ENCODE peak calls at places on chromosome 21, in five cellular contexts. H, B, W, E and Q are unnamed samples.

GRCh38 chr21:24023936-24024335 is 1583.3 kb downstream of the MRPL39 start:
- DNase-seq in H (no peak), B (no peak), W (no peak), E (no peak), Q (no peak)

GRCh38 chr21:20996421-20997307 is 1.5 kb upstream of the NCAM2 start:
- DNase-seq in H (no peak), B (no peak), W (no peak), E (no peak), Q (no peak)

GRCh38 chr21:31335957-31336738 is 7.9 kb downstream of the TIAM1 start:
- DNase-seq in H (no peak), B (peak), W (no peak), E (peak), Q (no peak)

GRCh38 chr21:16366207-16366606 is 636.4 kb downstream of the USP25 start:
- DNase-seq in H (no peak), B (no peak), W (no peak), E (no peak), Q (no peak)

GRCh38 chr21:16419188-16419874 is 689.5 kb downstream of the USP25 start:
- DNase-seq in H (peak), B (peak), W (peak), E (peak), Q (no peak)

GRCh38 chr21:36706482-36706852 is 7.6 kb downstream of the SIM2 start:
- DNase-seq in H (no peak), B (no peak), W (no peak), E (no peak), Q (no peak)

GRCh38 chr21:37874904-37875780 is 41.1 kb downstream of the KCNJ6 start:
- DNase-seq in H (no peak), B (no peak), W (no peak), E (no peak), Q (no peak)

GRCh38 chr21:38310619-38311018 is 53.8 kb downstream of the KCNJ15 start:
- DNase-seq in H (no peak), B (no peak), W (no peak), E (no peak), Q (no peak)

GRCh38 chr21:32256873-32257620 is 21.8 kb downstream of the MIS18A start:
- DNase-seq in H (peak), B (peak), W (peak), E (peak), Q (no peak)

GRCh38 chr21:38838598-38839369 is 33.1 kb downstream of the ETS2 start:
- DNase-seq in H (no peak), B (no peak), W (no peak), E (no peak), Q (no peak)

GRCh38 chr21:39137248-39138186 is 45.7 kb downstream of the PSMG1 start:
- DNase-seq in H (no peak), B (no peak), W (no peak), E (no peak), Q (no peak)

GRCh38 chr21:29423051-29423450 is 124.3 kb downstream of the BACH1 start:
- DNase-seq in H (no peak), B (no peak), W (no peak), E (no peak), Q (no peak)

GRCh38 chr21:38988211-38989096 is 182.7 kb downstream of the ETS2 start:
- DNase-seq in H (no peak), B (no peak), W (no peak), E (no peak), Q (no peak)

GRCh38 chr21:36377391-36377842 is 7.8 kb upstream of the CHAF1B start:
- DNase-seq in H (no peak), B (no peak), W (no peak), E (no peak), Q (no peak)

GRCh38 chr21:23968722-23969647 is 1638.3 kb downstream of the MRPL39 start:
- DNase-seq in H (no peak), B (peak), W (no peak), E (peak), Q (peak)

GRCh38 chr21:36966846-36967657 is 583 bp upstream of the HLCS start:
- DNase-seq in H (no peak), B (no peak), W (no peak), E (no peak), Q (no peak)

GRCh38 chr21:32332463-32332951 is 33.9 kb downstream of the MRAP start:
- DNase-seq in H (no peak), B (no peak), W (no peak), E (no peak), Q (no peak)

GRCh38 chr21:37582613-37583012 is 216.0 kb downstream of the DYRK1A start:
- DNase-seq in H (no peak), B (peak), W (no peak), E (peak), Q (no peak)

GRCh38 chr21:32261929-32262328 is 16.9 kb downstream of the MIS18A start:
- DNase-seq in H (no peak), B (no peak), W (no peak), E (no peak), Q (no peak)

GRCh38 chr21:31732891-31733520 is 1.1 kb upstream of the SCAF4 start:
- DNase-seq in H (no peak), B (no peak), W (no peak), E (no peak), Q (peak)

GRCh38 chr21:31201548-31201947 is 142.5 kb downstream of the TIAM1 start:
- DNase-seq in H (no peak), B (no peak), W (no peak), E (peak), Q (no peak)

GRCh38 chr21:31334648-31335121 is 9.4 kb downstream of the TIAM1 start:
- DNase-seq in H (no peak), B (no peak), W (no peak), E (no peak), Q (no peak)

GRCh38 chr21:37076087-37076486 is 3.0 kb downstream of the TTC3 start:
- DNase-seq in H (no peak), B (no peak), W (no peak), E (no peak), Q (no peak)

GRCh38 chr21:36429672-36430546 is 44.7 kb downstream of the CHAF1B start:
- DNase-seq in H (peak), B (peak), W (no peak), E (peak), Q (peak)

GRCh38 chr21:29453511-29453910 is 154.8 kb downstream of the BACH1 start:
- DNase-seq in H (no peak), B (no peak), W (no peak), E (no peak), Q (no peak)

GRCh38 chr21:37562920-37563640 is 196.5 kb downstream of the DYRK1A start:
- DNase-seq in H (no peak), B (no peak), W (peak), E (peak), Q (peak)

GRCh38 chr21:27134513-27134912 is 167.6 kb upstream of the ADAMTS5 start:
- DNase-seq in H (no peak), B (no peak), W (no peak), E (no peak), Q (no peak)

GRCh38 chr21:31732538-31732864 is 583 bp upstream of the SCAF4 start:
- DNase-seq in H (no peak), B (no peak), W (no peak), E (no peak), Q (no peak)

GRCh38 chr21:26849428-26850115 is 4.4 kb upstream of the ADAMTS1 start:
- DNase-seq in H (no peak), B (no peak), W (no peak), E (peak), Q (no peak)

GRCh38 chr21:36261459-36261858 is 58.5 kb upstream of the MORC3 start:
- DNase-seq in H (peak), B (no peak), W (no peak), E (no peak), Q (no peak)

GRCh38 chr21:33657124-33657842 is 15.0 kb downstream of the ITSN1 start:
- DNase-seq in H (no peak), B (no peak), W (no peak), E (no peak), Q (no peak)

GRCh38 chr21:16302851-16303282 is 573.1 kb downstream of the USP25 start:
- DNase-seq in H (peak), B (no peak), W (no peak), E (peak), Q (no peak)

GRCh38 chr21:39805983-39806382 is 61.0 kb downstream of the IGSF5 start:
- DNase-seq in H (no peak), B (no peak), W (no peak), E (no peak), Q (no peak)

GRCh38 chr21:37370152-37371040 is 3.8 kb downstream of the DYRK1A start:
- DNase-seq in H (no peak), B (no peak), W (no peak), E (no peak), Q (no peak)

GRCh38 chr21:17921579-17922530 is 102.7 kb upstream of the C21orf91 start:
- DNase-seq in H (no peak), B (peak), W (no peak), E (peak), Q (no peak)

DNA sequence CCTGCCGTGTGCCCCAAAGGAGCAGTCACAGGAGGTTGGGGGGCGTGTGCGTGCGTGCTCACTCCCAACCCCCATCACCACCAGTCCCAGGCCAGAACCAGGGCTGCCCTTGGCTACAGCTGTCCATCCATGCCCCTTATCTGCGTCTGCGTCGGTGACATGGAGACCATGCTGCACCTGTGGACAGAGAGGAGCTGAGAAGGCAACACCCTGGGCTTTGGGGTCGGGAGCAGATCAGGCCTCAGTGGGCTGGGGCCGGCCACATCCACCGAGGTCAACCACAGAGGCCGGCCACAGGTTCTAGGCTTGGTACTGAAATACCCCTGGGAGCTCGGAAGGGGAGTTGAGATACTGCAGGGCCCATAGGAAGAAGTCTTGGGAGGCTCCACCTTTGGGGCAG is 23.5 kb downstream of the COL6A1 start:
- DNase-seq in H (no peak), B (no peak), W (no peak), E (no peak), Q (no peak)
- H3K27ac ChIP-seq in H (no peak), B (peak), W (no peak), E (no peak), Q (no peak)

GRCh38 chr21:34815831-34816700 is 147.3 kb downstream of the CLIC6 start:
- DNase-seq in H (no peak), B (no peak), W (no peak), E (no peak), Q (no peak)
- H3K27ac ChIP-seq in H (no peak), B (peak), W (no peak), E (no peak), Q (no peak)

DNA sequence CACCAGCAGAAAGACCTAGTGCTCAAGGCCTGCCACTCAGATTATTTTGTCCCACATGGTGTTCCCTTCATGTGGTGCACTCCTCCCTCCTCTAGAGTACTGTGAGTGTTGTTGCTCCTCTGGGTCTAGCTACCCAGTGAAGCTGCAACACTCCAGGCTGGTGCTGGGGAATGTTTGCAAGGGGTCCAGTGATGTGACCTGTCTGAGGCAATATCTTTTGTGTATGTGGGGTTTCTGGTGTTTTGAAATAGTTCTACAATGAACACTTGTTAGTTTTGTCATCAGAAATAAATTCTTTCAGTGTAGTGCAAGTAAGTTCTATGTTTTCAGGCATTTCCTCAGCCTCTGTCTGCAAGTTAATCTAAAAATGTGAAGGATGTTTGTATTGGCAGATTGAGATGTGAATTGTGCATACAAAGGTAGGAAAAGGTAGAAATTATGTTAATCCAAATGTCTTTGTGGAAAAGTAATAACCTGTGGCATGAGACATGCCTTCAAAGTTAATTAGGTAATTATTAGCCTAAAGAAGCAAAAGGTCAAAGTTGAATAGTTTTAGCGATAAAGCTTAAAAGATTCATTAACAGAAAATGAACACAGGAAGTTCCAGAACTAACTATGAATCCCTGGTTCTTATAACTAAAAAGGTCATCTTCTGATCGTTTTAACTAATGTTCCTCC is 616.8 kb downstream of the LTN1 start:
- DNase-seq in H (no peak), B (peak), W (no peak), E (no peak), Q (no peak)
- H3K27ac ChIP-seq in H (no peak), B (peak), W (no peak), E (no peak), Q (no peak)

DNA sequence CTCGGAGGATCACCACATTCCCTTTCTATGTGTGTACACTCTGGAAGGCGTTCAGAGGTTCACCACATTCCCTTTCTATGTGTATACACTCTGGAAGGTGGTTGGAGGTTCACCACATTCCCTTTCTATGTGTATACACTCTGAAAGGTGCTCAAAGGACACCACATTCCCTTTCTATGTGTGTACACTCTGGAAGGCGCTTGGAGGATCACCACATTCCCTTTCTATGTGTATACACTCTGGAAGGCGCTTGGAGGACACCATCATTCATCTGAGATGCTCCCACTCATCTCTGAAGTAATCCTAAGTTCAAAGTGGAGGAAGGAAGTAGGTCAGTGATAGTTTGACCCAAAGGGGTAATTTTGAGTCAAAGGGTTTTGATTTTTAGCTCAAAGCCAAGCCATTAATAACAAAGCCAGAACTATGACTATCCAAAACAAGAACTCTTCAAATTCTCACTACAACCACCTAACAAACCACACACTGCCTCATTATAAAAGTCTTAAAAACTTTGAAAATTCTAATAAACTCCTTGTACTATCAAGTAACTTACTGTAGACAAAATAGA is 32.9 kb downstream of the NRIP1 start:
- DNase-seq in H (no peak), B (no peak), W (no peak), E (no peak), Q (no peak)
- H3K27ac ChIP-seq in H (no peak), B (no peak), W (no peak), E (no peak), Q (no peak)

GRCh38 chr21:41536076-41536826 is 28.3 kb upstream of the TMPRSS2 start:
- DNase-seq in H (peak), B (no peak), W (no peak), E (no peak), Q (no peak)
- H3K27ac ChIP-seq in H (no peak), B (no peak), W (no peak), E (no peak), Q (no peak)

GRCh38 chr21:14482165-14482564 is 64.0 kb downstream of the SAMSN1 start:
- DNase-seq in H (no peak), B (no peak), W (no peak), E (peak), Q (peak)
- H3K27ac ChIP-seq in H (no peak), B (no peak), W (no peak), E (no peak), Q (no peak)

GRCh38 chr21:25501996-25502665 is 105.2 kb downstream of the MRPL39 start:
- DNase-seq in H (no peak), B (no peak), W (no peak), E (no peak), Q (no peak)
- H3K27ac ChIP-seq in H (no peak), B (no peak), W (no peak), E (no peak), Q (no peak)

GRCh38 chr21:43971992-43972255 is 40.2 kb upstream of the TRAPPC10 start:
- DNase-seq in H (peak), B (no peak), W (no peak), E (no peak), Q (no peak)
- H3K27ac ChIP-seq in H (no peak), B (no peak), W (no peak), E (no peak), Q (no peak)

GRCh38 chr21:42097860-42098259 is 26.7 kb downstream of the UMODL1 start:
- DNase-seq in H (peak), B (peak), W (no peak), E (peak), Q (no peak)

GRCh38 chr21:42096593-42096992 is 25.5 kb downstream of the UMODL1 start:
- DNase-seq in H (no peak), B (no peak), W (no peak), E (no peak), Q (no peak)

GRCh38 chr21:42101246-42101645 is 30.1 kb downstream of the UMODL1 start:
- DNase-seq in H (peak), B (no peak), W (no peak), E (no peak), Q (no peak)

GRCh38 chr21:42097274-42097673 is 26.2 kb downstream of the UMODL1 start:
- DNase-seq in H (no peak), B (no peak), W (no peak), E (no peak), Q (no peak)

DNA sequence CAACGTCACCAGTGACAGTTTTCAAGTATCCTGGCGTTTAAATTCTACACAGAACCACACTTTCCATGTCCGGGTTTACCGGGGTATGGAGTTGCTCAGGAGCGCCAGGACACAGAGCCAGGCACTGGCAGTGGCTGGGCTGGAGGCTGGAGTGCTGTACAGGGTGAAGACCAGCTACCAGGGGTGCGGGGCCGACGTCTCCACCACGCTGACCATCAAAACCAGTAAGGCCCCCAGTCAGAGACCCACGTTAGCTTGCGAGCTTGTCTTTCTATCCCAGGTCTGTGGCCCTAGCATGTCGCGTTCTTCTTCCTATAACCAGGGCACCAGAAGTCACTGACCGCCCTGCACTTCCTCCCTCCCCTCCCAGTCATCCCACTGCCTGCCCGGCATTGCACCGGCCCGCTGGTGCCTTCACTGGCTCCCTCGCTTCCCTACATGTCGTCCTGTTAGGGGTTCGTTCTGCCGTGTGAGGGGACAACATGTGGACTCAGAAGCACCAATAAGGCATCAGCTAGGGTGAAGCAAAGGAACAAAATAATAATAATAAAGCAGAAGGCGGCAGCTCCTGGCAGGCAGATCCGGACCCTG is 27.9 kb downstream of the UMODL1 start:
- DNase-seq in H (no peak), B (no peak), W (no peak), E (no peak), Q (no peak)
- H3K27ac ChIP-seq in H (no peak), B (no peak), W (no peak), E (no peak), Q (no peak)